ENCODE peak calls at places on chromosome 1, in four cellular contexts. G, O, T and Z are unnamed samples.

GRCh38 chr1:10378071-10378841 is 20.6 kb upstream of the PGD start:
- DNase-seq in T (peak; percentile 92), G (peak; percentile 31), O (peak; percentile 14), Z (peak; percentile 89)

GRCh38 chr1:41568204-41568603 is 83.7 kb upstream of the EDN2 start:
- DNase-seq in O (no peak), T (no peak), G (no peak), Z (no peak)

GRCh38 chr1:221276911-221277310 is 397.7 kb downstream of the HLX start:
- DNase-seq in T (peak; percentile 11), G (no peak), O (no peak), Z (peak; percentile 61)

GRCh38 chr1:174051956-174052355 is 29.8 kb upstream of the RC3H1 start:
- DNase-seq in O (no peak), T (peak; percentile 87), G (no peak), Z (peak; percentile 33)

GRCh38 chr1:118556936-118557335 is 371.9 kb upstream of the SPAG17 start:
- DNase-seq in T (no peak), O (no peak), G (no peak), Z (no peak)

GRCh38 chr1:9128520-9129371 is at the start of gene GPR157:
- DNase-seq in G (peak; percentile 86), T (peak; percentile 82), O (peak; percentile 72), Z (peak; percentile 64)

GRCh38 chr1:43934279-43934985 is 831 bp downstream of the ARTN start:
- DNase-seq in G (peak; percentile 64), O (peak; percentile 71), T (peak; percentile 66), Z (peak; percentile 73)

GRCh38 chr1:209609403-209610377 is 26.2 kb downstream of the CAMK1G start:
- DNase-seq in G (no peak), T (no peak), O (peak; percentile 75), Z (no peak)

GRCh38 chr1:221117548-221117951 is 238.3 kb downstream of the HLX start:
- DNase-seq in O (no peak), G (no peak), T (peak; percentile 86), Z (peak; percentile 95)

GRCh38 chr1:166133276-166133841 is 33.4 kb downstream of the FAM78B start:
- DNase-seq in G (no peak), T (peak; percentile 46), O (peak; percentile 5), Z (peak; percentile 4)

GRCh38 chr1:65762081-65762862 is 30.4 kb upstream of the PDE4B start:
- DNase-seq in O (peak; percentile 23), G (no peak), T (no peak), Z (no peak)

GRCh38 chr1:212610575-212610967 is 2.0 kb downstream of the ATF3 start:
- DNase-seq in T (no peak), O (no peak), G (no peak), Z (no peak)

GRCh38 chr1:186617860-186618780 is 62.1 kb downstream of the PTGS2 start:
- DNase-seq in O (peak; percentile 79), G (peak; percentile 27), T (peak; percentile 88), Z (peak; percentile 7)

GRCh38 chr1:56200446-56200845 is 378.9 kb downstream of the PLPP3 start:
- DNase-seq in G (no peak), O (no peak), T (no peak), Z (peak; percentile 15)

GRCh38 chr1:204464174-204464573 is 30.4 kb downstream of the PIK3C2B start:
- DNase-seq in G (no peak), O (no peak), T (no peak), Z (no peak)

DNA sequence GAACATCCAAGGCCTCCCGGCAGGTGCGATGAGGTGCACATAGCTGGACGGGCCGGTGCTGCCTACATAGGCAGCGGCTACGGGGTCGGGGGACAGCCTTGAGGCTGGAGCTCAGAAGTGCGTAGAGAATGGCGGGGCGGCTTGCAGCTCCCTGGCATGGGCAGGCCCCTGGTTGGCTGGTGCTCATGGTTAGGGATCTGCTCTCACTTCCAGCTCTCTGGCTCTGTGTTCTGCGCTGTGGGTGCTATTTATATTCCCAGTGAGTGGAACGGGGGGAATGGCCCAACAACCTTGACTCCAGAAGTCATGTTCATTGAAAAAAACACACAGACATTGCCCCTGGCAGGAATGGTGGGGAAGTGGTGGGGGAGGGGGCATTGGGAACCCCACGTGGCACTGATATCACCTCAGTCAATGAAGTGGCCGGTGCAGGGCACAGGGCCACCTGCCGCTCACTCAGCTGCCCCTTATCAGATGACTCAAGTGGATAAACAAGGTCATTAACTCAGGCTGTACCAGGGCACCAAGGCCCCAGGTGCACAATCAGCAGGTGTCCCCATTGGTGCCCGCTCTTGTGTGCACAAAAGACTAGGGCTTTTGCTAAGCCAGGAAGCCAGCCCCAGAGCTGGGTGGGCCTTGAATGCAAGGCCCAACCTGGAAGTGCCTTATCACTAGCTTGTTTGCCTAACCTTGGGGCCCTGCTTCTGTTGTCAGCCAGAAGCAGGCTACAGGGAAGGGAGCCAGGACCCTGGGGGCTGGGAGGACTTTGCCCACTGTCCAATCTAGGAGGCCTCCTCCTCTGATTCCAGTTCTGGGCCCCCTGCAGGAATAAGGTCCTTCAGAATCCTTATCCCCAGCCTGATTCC is at the start of gene NR0B2:
- DNase-seq in G (no peak), T (no peak), O (no peak), Z (no peak)
- H3K4me3 ChIP-seq in G (no peak within 1 kb of the TSS), T (no peak within 1 kb of the TSS), O (no peak within 1 kb of the TSS), Z (no peak within 1 kb of the TSS)

GRCh38 chr1:70945266-70945665 is 102.3 kb downstream of the PTGER3 start:
- DNase-seq in O (no peak), T (no peak), G (no peak), Z (no peak)

GRCh38 chr1:70945676-70946075 is 101.9 kb downstream of the PTGER3 start:
- DNase-seq in O (no peak), G (no peak), T (no peak), Z (no peak)

GRCh38 chr1:70947864-70948263 is 99.8 kb downstream of the PTGER3 start:
- DNase-seq in T (no peak), O (no peak), G (no peak), Z (no peak)

GRCh38 chr1:70948618-70949017 is 99.0 kb downstream of the PTGER3 start:
- DNase-seq in O (no peak), G (no peak), T (no peak), Z (no peak)
- TF ChIP-seq CTCF in O (no peak), G (no peak), T (no peak), Z (no peak)

DNA sequence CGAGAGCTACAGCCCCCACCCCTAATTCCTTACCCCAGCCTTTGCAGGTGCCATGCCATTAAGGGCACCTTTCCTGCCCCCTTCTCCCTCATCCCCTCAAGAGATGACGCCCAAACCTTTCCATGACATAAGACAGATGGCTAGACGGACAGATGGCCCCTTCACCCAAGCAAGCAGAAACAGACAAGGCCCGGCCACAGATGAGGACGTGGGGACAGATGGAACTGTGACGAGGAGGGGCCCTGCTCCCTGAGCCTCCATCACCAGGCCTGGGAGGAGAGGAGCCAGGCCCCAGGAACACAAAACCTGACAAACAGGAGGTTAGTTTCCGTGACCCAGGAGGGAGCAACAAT is 24.7 kb upstream of the PEF1 start:
- DNase-seq in T (no peak), G (no peak), O (no peak), Z (no peak)
- H3K4me3 ChIP-seq in T (no peak overlapping the region), G (no peak overlapping the region), O (no peak overlapping the region), Z (no peak overlapping the region)

GRCh38 chr1:180950321-180950720 is 37.6 kb downstream of the KIAA1614 start:
- DNase-seq in O (no peak), T (no peak), G (no peak), Z (no peak)
- TF ChIP-seq CTCF in O (no peak), T (no peak), G (no peak), Z (no peak)

DNA sequence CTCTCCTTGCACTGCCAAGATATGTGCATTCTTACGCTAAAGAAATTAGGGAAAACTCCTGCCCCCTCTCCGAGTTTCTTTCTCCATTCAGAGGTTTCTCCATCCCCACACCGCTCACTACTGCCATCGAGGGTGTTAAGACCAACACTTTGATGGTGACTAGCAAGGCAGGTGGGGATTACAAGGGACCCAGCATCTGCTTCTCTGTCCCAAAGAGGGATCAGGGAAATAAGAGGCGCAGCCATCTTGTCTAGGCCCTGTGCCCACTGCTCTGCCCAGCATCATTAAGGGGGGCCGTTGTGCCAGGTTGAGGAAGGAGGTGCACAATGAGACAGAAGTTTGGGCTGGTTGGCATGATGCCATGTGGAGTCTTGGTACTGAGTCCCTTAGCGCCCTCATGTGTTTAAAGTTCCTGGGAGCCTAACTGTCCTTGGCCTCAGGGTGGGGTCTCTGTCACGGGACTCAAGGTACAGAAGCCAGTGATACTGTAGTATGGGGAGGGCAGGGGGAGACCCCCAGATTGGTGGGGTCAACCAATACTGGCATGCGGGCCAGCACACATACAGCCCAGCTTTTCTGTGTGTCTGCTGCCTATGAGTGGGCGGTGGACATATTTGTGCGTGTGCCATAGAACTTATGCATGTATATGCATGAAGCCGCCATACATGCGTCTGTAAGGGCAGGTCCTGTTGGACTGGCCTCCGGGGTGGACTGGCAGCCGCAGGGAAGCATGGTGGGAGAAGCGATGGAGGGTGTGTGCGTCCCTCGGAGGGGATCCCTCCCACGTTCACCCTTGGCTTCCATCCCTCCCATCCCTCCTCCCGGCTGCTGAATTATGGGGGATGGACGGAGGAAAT is 5.5 kb downstream of the EFNA3 start:
- DNase-seq in O (peak; percentile 50), T (peak; percentile 53), G (peak; percentile 41), Z (no peak)
- H3K4me3 ChIP-seq in O (peak overlapping the region; percentile 86), T (peak overlapping the region; percentile 79), G (no peak overlapping the region), Z (peak overlapping the region; percentile 78)

GRCh38 chr1:5640845-5641244 is 351.4 kb downstream of the NPHP4 start:
- DNase-seq in G (no peak), T (no peak), O (no peak), Z (no peak)
- TF ChIP-seq CTCF in G (no peak), T (no peak), O (peak; percentile 26), Z (no peak)

DNA sequence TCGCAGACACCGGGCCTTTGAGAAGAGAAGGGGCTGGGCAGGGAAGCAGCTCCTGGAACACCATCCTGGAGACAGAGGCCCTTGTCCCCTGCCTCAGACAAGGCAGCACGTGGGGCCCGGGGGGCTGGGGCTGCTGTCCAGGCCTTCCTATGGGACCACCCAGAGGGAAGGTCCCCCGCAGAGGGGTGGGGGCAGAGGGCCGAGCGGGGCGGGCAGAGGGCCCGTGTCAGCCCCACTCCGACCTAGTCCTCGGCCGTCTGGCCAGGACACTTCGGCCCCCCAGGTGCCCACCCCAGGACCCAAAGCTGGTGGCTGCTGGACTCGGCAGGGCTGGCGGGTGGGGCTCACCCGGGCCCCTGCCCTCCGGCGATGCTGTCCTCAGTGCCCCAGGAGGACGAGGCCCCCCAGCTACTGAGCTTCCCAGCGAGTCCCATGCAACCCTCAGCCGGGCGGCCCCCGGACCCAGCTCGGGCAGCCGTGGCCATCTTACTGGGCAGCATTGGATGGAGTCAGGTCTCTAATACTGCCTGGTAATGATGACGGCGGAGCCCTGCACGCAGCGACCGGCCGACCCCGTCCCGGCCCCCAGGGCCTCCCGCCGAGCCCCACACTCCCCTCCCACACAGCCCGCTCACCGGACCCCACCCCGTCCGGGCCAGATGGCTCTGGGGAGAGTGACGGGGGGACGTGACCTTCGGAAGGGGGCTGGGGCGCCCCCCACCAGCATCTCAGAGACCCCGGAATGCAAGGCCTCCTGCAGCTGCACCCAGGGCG is 6.9 kb upstream of the TTLL10 start:
- DNase-seq in T (no peak), O (no peak), G (no peak), Z (no peak)
- H3K4me3 ChIP-seq in T (no peak overlapping the region), O (no peak overlapping the region), G (no peak overlapping the region), Z (no peak overlapping the region)

GRCh38 chr1:182616130-182617074 is 12.2 kb upstream of the RGS16 start:
- DNase-seq in G (peak; percentile 69), O (peak; percentile 6), T (no peak), Z (peak; percentile 95)
- TF ChIP-seq CTCF in G (no peak), O (peak; percentile 8), T (no peak), Z (no peak)

GRCh38 chr1:170071378-170071777 is 3.1 kb downstream of the KIFAP3 start:
- DNase-seq in G (no peak), T (no peak), O (no peak), Z (no peak)
- H3K4me3 ChIP-seq in G (no peak overlapping the region), T (no peak overlapping the region), O (no peak overlapping the region), Z (no peak overlapping the region)